ENCODE peak calls at places on chromosome 16, in five cellular contexts. One of them, this sample, is unnamed.

GRCh38 chr16:79770244-79771064 is 169.9 kb upstream of the MAF start:
- DNase-seq in EL: peak; percentile 84
- DNase-seq in activated CD4-positive, alpha-beta T cell treated with anti-CD3 and anti-CD28 coated beads for 36 hours: peak; percentile 88
- DNase-seq in NCI-H460: peak; percentile 81
- DNase-seq in pons: peak; percentile 81
- DNase-seq in this sample: peak; percentile 80

GRCh38 chr16:15919331-15919730 is 30.1 kb upstream of the ABCC1 start:
- DNase-seq in EL: peak; percentile 39
- DNase-seq in activated CD4-positive, alpha-beta T cell treated with anti-CD3 and anti-CD28 coated beads for 36 hours: no peak
- DNase-seq in NCI-H460: no peak
- DNase-seq in pons: no peak
- DNase-seq in this sample: no peak

GRCh38 chr16:19095699-19096098 is 18.1 kb upstream of the ITPRIPL2 start:
- DNase-seq in EL: peak; percentile 28
- DNase-seq in activated CD4-positive, alpha-beta T cell treated with anti-CD3 and anti-CD28 coated beads for 36 hours: no peak
- DNase-seq in NCI-H460: no peak
- DNase-seq in pons: no peak
- DNase-seq in this sample: no peak

GRCh38 chr16:64094170-64094960 is 1027.5 kb downstream of the CDH11 start:
- DNase-seq in EL: peak; percentile 25
- DNase-seq in activated CD4-positive, alpha-beta T cell treated with anti-CD3 and anti-CD28 coated beads for 36 hours: no peak
- DNase-seq in NCI-H460: no peak
- DNase-seq in pons: no peak
- DNase-seq in this sample: no peak

GRCh38 chr16:27455700-27456099 is 53.7 kb downstream of the IL21R start:
- DNase-seq in EL: no peak
- DNase-seq in activated CD4-positive, alpha-beta T cell treated with anti-CD3 and anti-CD28 coated beads for 36 hours: peak; percentile 58
- DNase-seq in NCI-H460: no peak
- DNase-seq in pons: no peak
- DNase-seq in this sample: peak; percentile 31

GRCh38 chr16:30659507-30660423 is 1.5 kb downstream of the FBRS start:
- DNase-seq in EL: peak; percentile 29
- DNase-seq in activated CD4-positive, alpha-beta T cell treated with anti-CD3 and anti-CD28 coated beads for 36 hours: peak; percentile 64
- DNase-seq in NCI-H460: no peak
- DNase-seq in pons: no peak
- DNase-seq in this sample: no peak

GRCh38 chr16:70715113-70715711 is 29.4 kb upstream of the MTSS2 start:
- DNase-seq in EL: peak; percentile 100
- DNase-seq in activated CD4-positive, alpha-beta T cell treated with anti-CD3 and anti-CD28 coated beads for 36 hours: no peak
- DNase-seq in NCI-H460: no peak
- DNase-seq in pons: no peak
- DNase-seq in this sample: peak; percentile 78

GRCh38 chr16:82874672-82875071 is 247.9 kb downstream of the CDH13 start:
- DNase-seq in EL: no peak
- DNase-seq in activated CD4-positive, alpha-beta T cell treated with anti-CD3 and anti-CD28 coated beads for 36 hours: no peak
- DNase-seq in NCI-H460: no peak
- DNase-seq in pons: no peak
- DNase-seq in this sample: no peak

GRCh38 chr16:12455287-12455798 is 348.3 kb downstream of the CPPED1 start:
- DNase-seq in EL: peak; percentile 46
- DNase-seq in activated CD4-positive, alpha-beta T cell treated with anti-CD3 and anti-CD28 coated beads for 36 hours: peak; percentile 74
- DNase-seq in NCI-H460: peak; percentile 15
- DNase-seq in pons: peak; percentile 75
- DNase-seq in this sample: peak; percentile 20

GRCh38 chr16:2195316-2196161 is 866 bp downstream of the CASKIN1 start:
- DNase-seq in EL: no peak
- DNase-seq in activated CD4-positive, alpha-beta T cell treated with anti-CD3 and anti-CD28 coated beads for 36 hours: no peak
- DNase-seq in NCI-H460: no peak
- DNase-seq in pons: no peak
- DNase-seq in this sample: no peak

GRCh38 chr16:74700206-74701040 is at the start of gene MLKL:
- DNase-seq in EL: peak; percentile 71
- DNase-seq in activated CD4-positive, alpha-beta T cell treated with anti-CD3 and anti-CD28 coated beads for 36 hours: peak; percentile 80
- DNase-seq in NCI-H460: peak; percentile 54
- DNase-seq in pons: peak; percentile 39
- DNase-seq in this sample: peak; percentile 29

GRCh38 chr16:76490240-76490639 is 213.0 kb downstream of the CNTNAP4 start:
- DNase-seq in EL: no peak
- DNase-seq in activated CD4-positive, alpha-beta T cell treated with anti-CD3 and anti-CD28 coated beads for 36 hours: no peak
- DNase-seq in NCI-H460: no peak
- DNase-seq in pons: no peak
- DNase-seq in this sample: no peak

GRCh38 chr16:85187002-85187401 is 74.7 kb upstream of the CIBAR2 start:
- DNase-seq in EL: peak; percentile 77
- DNase-seq in activated CD4-positive, alpha-beta T cell treated with anti-CD3 and anti-CD28 coated beads for 36 hours: no peak
- DNase-seq in NCI-H460: no peak
- DNase-seq in pons: no peak
- DNase-seq in this sample: no peak